ENCODE peak calls at places on chromosomes 12 and 14, in nine cellular contexts. V is left lung; Q is right atrium auricular region; S is Panc1; Y is stomach; W is CD8-positive, alpha-beta memory T cell; R is transverse colon; I is cardiac muscle cell; D is uterus. B is an unnamed sample.
A peak's percentile ranks its signal among the peaks of the same experiment; 100 is the strongest.

GRCh38 chr12:114339626-114340025 is 66.3 kb downstream of the TBX5 start:
- DNase-seq in W (no peak), S (no peak), V (no peak), Q (no peak), Y (no peak), D (no peak), R (no peak), I (peak; percentile 29), B (no peak)

GRCh38 chr14:53915364-53916014 is 41.1 kb downstream of the BMP4 start:
- DNase-seq in W (no peak), Y (no peak), R (no peak), S (no peak), D (no peak), I (peak; percentile 36), V (no peak), Q (no peak), B (no peak)

GRCh38 chr14:52069617-52070431 is 965 bp upstream of the NID2 start:
- DNase-seq in S (no peak), D (peak; percentile 57), Q (no peak), W (no peak), Y (no peak), R (peak; percentile 26), I (peak; percentile 74), V (no peak), B (peak; percentile 80)

GRCh38 chr12:95859344-95859816 is 628 bp downstream of the SNRPF start:
- DNase-seq in D (no peak), S (no peak), I (peak; percentile 26), Q (no peak), V (no peak), R (no peak), Y (no peak), W (no peak), B (no peak)

GRCh38 chr14:61525293-61526011 is 169.9 kb upstream of the HIF1A start:
- DNase-seq in V (peak; percentile 89), R (peak; percentile 38), Q (peak; percentile 94), D (peak; percentile 50), Y (peak; percentile 58), S (no peak), W (peak; percentile 69), I (peak; percentile 74), B (peak; percentile 89)

GRCh38 chr12:117188961-117189724 is 1.1 kb downstream of the FBXO21 start:
- DNase-seq in V (no peak), Y (no peak), W (no peak), D (peak; percentile 18), Q (no peak), I (peak; percentile 65), S (no peak), R (no peak), B (no peak)

GRCh38 chr12:49705479-49706267 is 1.5 kb downstream of the FMNL3 start:
- DNase-seq in D (peak; percentile 28), W (no peak), S (no peak), I (peak; percentile 64), V (peak; percentile 56), Y (no peak), Q (peak; percentile 76), R (peak; percentile 30), B (no peak)

GRCh38 chr14:24935796-24936195 is 114.2 kb downstream of the STXBP6 start:
- DNase-seq in Q (no peak), V (no peak), Y (no peak), W (no peak), S (no peak), I (no peak), D (no peak), R (no peak), B (no peak)

GRCh38 chr14:56989359-56989758 is 179.1 kb upstream of the OTX2 start:
- DNase-seq in V (no peak), Q (no peak), Y (no peak), I (no peak), D (no peak), W (no peak), R (no peak), S (no peak), B (no peak)

GRCh38 chr14:96176811-96177211 is 27.8 kb upstream of the BDKRB2 start:
- DNase-seq in S (no peak), Q (peak; percentile 62), D (peak; percentile 70), W (no peak), V (no peak), Y (no peak), I (peak; percentile 96), R (no peak), B (no peak)

GRCh38 chr12:99427104-99427503 is 220.4 kb upstream of the GARIN6 start:
- DNase-seq in W (no peak), R (no peak), Q (no peak), I (no peak), Y (no peak), V (no peak), S (no peak), D (no peak), B (no peak)
- H3K27ac ChIP-seq in W (no peak overlapping the region), R (no peak overlapping the region), Q (no peak overlapping the region), I (no peak overlapping the region), Y (no peak overlapping the region), V (no peak overlapping the region), S (no peak overlapping the region), D (no peak overlapping the region), B (no peak overlapping the region)

GRCh38 chr12:2396448-2396871 is 343.7 kb downstream of the CACNA1C start:
- DNase-seq in I (peak; percentile 81), R (peak; percentile 30), W (no peak), D (peak; percentile 47), V (peak; percentile 52), Q (no peak), S (no peak), Y (no peak), B (peak; percentile 82)
- H3K27ac ChIP-seq in I (no peak overlapping the region), R (peak overlapping the region; percentile 42), W (no peak overlapping the region), D (peak overlapping the region; percentile 61), V (peak overlapping the region; percentile 10), Q (peak overlapping the region; percentile 67), S (no peak overlapping the region), Y (peak overlapping the region; percentile 64), B (peak overlapping the region; percentile 50)

GRCh38 chr12:102063066-102063465 is 1.3 kb upstream of the WASHC3 start:
- DNase-seq in I (no peak), R (no peak), V (no peak), S (no peak), W (no peak), D (no peak), Y (no peak), Q (no peak), B (no peak)

GRCh38 chr12:102062419-102062806 is 622 bp upstream of the WASHC3 start:
- DNase-seq in Q (no peak), R (no peak), S (no peak), W (no peak), I (no peak), D (no peak), V (no peak), Y (no peak), B (no peak)

GRCh38 chr12:102059343-102059742 is 2.4 kb downstream of the WASHC3 start:
- DNase-seq in V (no peak), W (no peak), Q (no peak), I (no peak), R (no peak), D (no peak), Y (no peak), S (no peak), B (no peak)

GRCh38 chr12:102061556-102062418 is at the start of gene WASHC3:
- DNase-seq in Y (peak; percentile 95), R (peak; percentile 96), W (peak; percentile 96), Q (peak; percentile 98), I (peak; percentile 95), D (peak; percentile 97), V (peak; percentile 97), S (peak; percentile 64), B (peak; percentile 98)

DNA sequence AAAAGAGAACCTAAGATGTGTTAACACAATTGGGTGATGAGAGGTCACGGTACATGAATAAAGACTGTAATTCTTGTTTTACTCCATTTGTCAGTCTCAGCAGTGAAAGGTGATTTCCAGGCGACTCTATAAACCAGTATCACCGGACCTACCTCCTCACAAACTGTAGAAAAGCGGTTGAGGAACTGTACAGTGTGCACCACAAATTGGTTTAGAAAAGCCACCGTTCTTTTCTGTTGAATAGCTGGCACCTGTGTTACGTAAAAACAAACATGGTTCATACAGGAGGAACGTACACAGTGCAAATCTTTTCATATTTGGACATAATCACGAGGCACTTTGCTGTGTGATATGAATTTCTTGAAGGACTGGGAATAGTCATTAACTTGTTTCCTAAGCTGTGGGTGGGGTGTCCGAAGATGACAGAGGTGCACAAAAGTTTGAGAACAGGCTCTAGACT is 665 bp downstream of the WASHC3 start:
- DNase-seq in I (no peak), S (no peak), Y (no peak), Q (no peak), V (no peak), W (no peak), R (no peak), D (no peak), B (no peak)
- H3K27ac ChIP-seq in I (no peak overlapping the region), S (peak overlapping the region; percentile 92), Y (peak overlapping the region; percentile 90), Q (peak overlapping the region; percentile 76), V (peak overlapping the region; percentile 89), W (peak overlapping the region; percentile 95), R (peak overlapping the region; percentile 91), D (peak overlapping the region; percentile 89), B (peak overlapping the region; percentile 98)

GRCh38 chr12:67651380-67651695 is 2.8 kb downstream of the DYRK2 start:
- DNase-seq in I (peak; percentile 58), S (no peak), R (peak; percentile 30), Y (no peak), W (peak; percentile 65), V (no peak), Q (no peak), D (no peak), B (no peak)
- H3K27ac ChIP-seq in I (no peak overlapping the region), S (no peak overlapping the region), R (peak overlapping the region; percentile 100), Y (peak overlapping the region; percentile 99), W (no peak overlapping the region), V (no peak overlapping the region), Q (peak overlapping the region; percentile 99), D (no peak overlapping the region), B (no peak overlapping the region)

B was measured in coronary artery.